ENCODE peak calls at places on chromosomes 1 and 21, in five cellular contexts. L is HFF-Myc; Y is stimulated activated CD8-positive, alpha-beta memory T cell treated with anti-CD3 and anti-CD28 coated beads, Interleukin-7, amount 100 ng/mL, for 1 hour; O is OCI-M1; B is T follicular helper cell. R is an unnamed sample.

GRCh38 chr1:43329995-43330751 is 7.4 kb upstream of the MPL start:
- DNase-seq in L (peak; percentile 79), Y (no peak), O (peak; percentile 95), B (no peak), R (peak; percentile 22)

GRCh38 chr1:20361805-20362381 is 71.2 kb downstream of the VWA5B1 start:
- DNase-seq in L (no peak), Y (no peak), O (peak; percentile 59), B (no peak), R (peak; percentile 21)

GRCh38 chr21:28856588-28857250 is 136.0 kb downstream of the LTN1 start:
- DNase-seq in L (no peak), Y (no peak), O (no peak), B (no peak), R (no peak)

GRCh38 chr1:84782881-84783280 is 92.6 kb upstream of the SSX2IP start:
- DNase-seq in L (no peak), Y (no peak), O (no peak), B (no peak), R (no peak)

GRCh38 chr1:8027748-8028631 is 1.9 kb upstream of the ERRFI1 start:
- DNase-seq in L (peak; percentile 33), Y (no peak), O (peak; percentile 11), B (no peak), R (peak; percentile 83)

GRCh38 chr1:234315091-234315541 is 58.1 kb upstream of the COA6 start:
- DNase-seq in L (peak; percentile 43), Y (no peak), O (no peak), B (no peak), R (no peak)

GRCh38 chr1:204455831-204456145 is 38.8 kb downstream of the PIK3C2B start:
- DNase-seq in L (no peak), Y (no peak), O (no peak), B (no peak), R (no peak)

GRCh38 chr1:184632415-184633175 is 122.1 kb downstream of the EDEM3 start:
- DNase-seq in L (no peak), Y (no peak), O (no peak), B (no peak), R (no peak)

GRCh38 chr1:31054349-31054748 is 11.2 kb downstream of the PUM1 start:
- DNase-seq in L (no peak), Y (no peak), O (no peak), B (no peak), R (no peak)

GRCh38 chr21:41411449-41412089 is 14.5 kb upstream of the MX1 start:
- DNase-seq in L (no peak), Y (no peak), O (peak; percentile 62), B (no peak), R (no peak)

GRCh38 chr21:36881223-36881622 is 85.2 kb downstream of the HLCS start:
- DNase-seq in L (no peak), Y (no peak), O (no peak), B (no peak), R (no peak)

GRCh38 chr1:40273547-40274166 is 15.6 kb downstream of the ZMPSTE24 start:
- DNase-seq in L (no peak), Y (no peak), O (no peak), B (no peak), R (no peak)

GRCh38 chr1:222757673-222758268 is 20.8 kb downstream of the FAM177B start:
- DNase-seq in L (no peak), Y (no peak), O (no peak), B (no peak), R (no peak)

GRCh38 chr1:245822997-245823396 is 668.2 kb downstream of the KIF26B start:
- DNase-seq in L (peak; percentile 59), Y (no peak), O (no peak), B (no peak), R (peak; percentile 74)

GRCh38 chr1:172269644-172270043 is 150.8 kb upstream of the C1orf105 start:
- DNase-seq in L (no peak), Y (no peak), O (no peak), B (no peak), R (no peak)

GRCh38 chr21:45371092-45371491 is 33.9 kb upstream of the COL18A1 start:
- DNase-seq in L (no peak), Y (no peak), O (no peak), B (no peak), R (no peak)

GRCh38 chr1:119617751-119618691 is 30.0 kb downstream of the ZNF697 start:
- DNase-seq in L (no peak), Y (no peak), O (no peak), B (no peak), R (no peak)

R was measured in GM04504.